ENCODE peak calls at places on chromosome 17, in four cellular contexts. V, B, U and G are unnamed samples.
A peak's percentile ranks its signal among the peaks of the same experiment; 100 is the strongest.

GRCh38 chr17:49589556-49589885 is 13.8 kb downstream of the NXPH3 start:
- DNase-seq in U (no peak), B (no peak), V (no peak), G (no peak)

GRCh38 chr17:35056013-35056412 is 7.5 kb downstream of the RFFL start:
- DNase-seq in U (no peak), V (no peak), B (no peak), G (no peak)

GRCh38 chr17:15981646-15982580 is 17.6 kb downstream of the ZSWIM7 start:
- DNase-seq in B (no peak), U (no peak), V (no peak), G (no peak)

GRCh38 chr17:81939881-81940385 is 2.8 kb upstream of the PYCR1 start:
- DNase-seq in V (no peak), B (peak; percentile 81), U (no peak), G (no peak)

GRCh38 chr17:57445051-57445450 is 188.7 kb downstream of the MSI2 start:
- DNase-seq in V (no peak), U (no peak), B (no peak), G (no peak)

GRCh38 chr17:50565559-50566350 is 5.2 kb downstream of the CACNA1G start:
- DNase-seq in V (peak; percentile 59), U (no peak), B (no peak), G (no peak)

GRCh38 chr17:2410951-2411350 is 10.1 kb upstream of the MNT start:
- DNase-seq in V (no peak), U (no peak), B (no peak), G (no peak)

GRCh38 chr17:48052956-48053757 is 5.0 kb downstream of the NFE2L1 start:
- DNase-seq in B (peak; percentile 93), V (no peak), U (no peak), G (no peak)

GRCh38 chr17:40345161-40346034 is 19.1 kb downstream of the GJD3 start:
- DNase-seq in B (peak; percentile 90), V (peak; percentile 72), U (no peak), G (no peak)

GRCh38 chr17:2122641-2123302 is 67.9 kb downstream of the HIC1 start:
- DNase-seq in V (no peak), B (peak; percentile 70), U (no peak), G (no peak)

DNA sequence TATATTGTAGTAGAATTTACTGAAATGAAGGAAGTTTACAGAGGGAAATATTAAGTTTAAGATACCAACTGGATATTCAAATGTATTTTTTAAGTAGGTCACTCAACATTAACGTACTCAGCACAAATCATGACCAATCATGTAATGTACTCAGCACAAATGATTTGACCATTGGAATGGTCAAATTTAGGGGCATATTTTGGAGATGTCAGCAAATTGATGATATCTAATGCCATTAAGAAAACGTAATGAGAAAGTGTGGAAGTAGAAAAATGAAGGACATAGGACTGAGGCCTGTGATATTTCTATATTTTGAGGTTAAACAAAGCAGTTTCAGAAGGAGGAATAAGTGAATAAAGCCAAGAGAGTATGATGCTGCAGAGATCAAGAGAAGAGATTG is 334.8 kb downstream of the KIF2B start:
- DNase-seq in B (no peak), U (no peak), V (no peak), G (no peak)
- H3K27ac ChIP-seq in B (no peak overlapping the region), U (no peak overlapping the region), V (no peak overlapping the region), G (no peak overlapping the region)

GRCh38 chr17:29141484-29141835 is 38.7 kb downstream of the MYO18A start:
- DNase-seq in U (no peak), V (no peak), B (peak; percentile 63), G (no peak)
- H3K4me1 ChIP-seq in U (peaks cover 8% of the 10 kb centered on the region), V (peaks cover 32% of the 10 kb centered on the region), B (peaks cover 39% of the 10 kb centered on the region), G (peaks cover 15% of the 10 kb centered on the region)

DNA sequence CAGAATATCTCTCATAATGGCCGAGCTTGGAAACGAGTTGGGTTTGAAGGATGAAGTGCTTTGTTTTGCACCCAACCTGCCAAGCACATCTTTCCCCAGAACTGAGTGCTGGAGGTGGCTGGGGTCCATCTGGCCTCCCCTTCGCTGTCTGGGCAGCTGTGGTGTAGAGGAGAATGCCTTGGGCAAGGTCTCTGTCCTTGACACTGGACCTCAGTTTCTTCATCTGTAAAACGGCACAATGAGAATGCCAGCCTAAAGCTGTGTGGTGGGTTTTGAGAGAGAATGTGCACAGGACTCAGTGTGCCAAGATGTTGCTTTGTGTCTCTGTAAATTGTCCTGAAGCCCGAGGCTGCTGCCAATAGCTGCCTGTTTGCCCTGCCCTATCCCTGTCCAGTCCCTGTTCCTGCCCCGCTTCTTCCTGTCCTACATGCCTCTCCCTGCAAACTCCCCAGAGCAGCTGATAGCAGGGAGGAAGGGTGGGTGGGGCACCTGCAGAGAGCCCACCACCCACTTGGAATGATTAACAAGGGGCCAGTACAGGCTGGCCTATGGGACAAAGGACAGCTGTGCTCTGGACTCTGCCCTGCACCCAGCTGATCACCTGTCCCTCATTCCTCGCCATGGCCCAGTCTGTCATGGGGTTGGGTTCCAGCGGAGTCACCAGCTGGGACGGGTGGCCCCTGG is 15.3 kb downstream of the LASP1 start:
- DNase-seq in B (no peak), U (no peak), V (no peak), G (no peak)
- H3K36me3 ChIP-seq in B (peaks cover 15% of the 10 kb centered on the region), U (peaks cover 3% of the 10 kb centered on the region), V (peaks cover 56% of the 10 kb centered on the region), G (peaks cover 5% of the 10 kb centered on the region)

GRCh38 chr17:80559688-80560290 is 15.2 kb downstream of the RPTOR start:
- DNase-seq in U (no peak), V (no peak), B (no peak), G (no peak)
- H3K27ac ChIP-seq in U (no peak overlapping the region), V (no peak overlapping the region), B (no peak overlapping the region), G (no peak overlapping the region)

DNA sequence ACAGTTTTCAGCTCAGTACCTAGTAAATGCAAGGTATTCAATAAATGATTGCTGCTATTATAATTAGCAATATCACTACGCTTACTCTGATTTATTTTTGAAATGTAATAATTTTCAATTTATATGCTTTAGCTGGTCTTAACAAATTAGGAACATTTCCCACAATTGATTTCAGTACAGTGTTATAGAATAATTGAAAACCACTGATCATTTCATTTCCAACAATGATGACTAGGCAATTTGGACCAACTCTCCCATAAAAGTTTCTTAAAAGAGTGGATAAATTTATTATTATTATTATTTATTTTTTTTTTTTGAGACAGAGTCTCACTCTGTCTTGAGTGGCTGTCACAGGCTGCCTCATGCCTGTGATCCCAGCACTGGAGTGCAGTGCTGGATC is 41.1 kb downstream of the VMP1 start:
- DNase-seq in U (no peak), V (no peak), B (no peak), G (no peak)
- H3K4me1 ChIP-seq in U (no peaks in the 10 kb centered on the region), V (no peaks in the 10 kb centered on the region), B (no peaks in the 10 kb centered on the region), G (no peaks in the 10 kb centered on the region)